ENCODE peak calls at places on chromosomes 5 and 9, in eight cellular contexts. S is cardiac muscle cell, Y is endodermal cell, L is trophoblast cell, U is heart left ventricle, T is tibial nerve, O is kidney, N is A673. J is an unnamed sample. For H3K4me1, the result is how much of the 10 kb centered on the place peaks cover.

GRCh38 chr5:58459860-58460726 is at the start of gene PLK2:
- DNase-seq in Y (peak), L (peak), N (peak), U (peak), T (peak), S (peak), O (peak), J (no peak)

GRCh38 chr9:16794871-16795639 is 75.4 kb downstream of the BNC2 start:
- DNase-seq in S (peak), Y (no peak), U (peak), T (peak), N (no peak), O (no peak), L (peak), J (no peak)

GRCh38 chr5:50593681-50594080 is 72.8 kb upstream of the PARP8 start:
- DNase-seq in O (no peak), U (no peak), S (no peak), L (no peak), N (no peak), Y (no peak), T (no peak), J (no peak)

GRCh38 chr5:94218374-94218773 is 400.0 kb downstream of the KIAA0825 start:
- DNase-seq in Y (no peak), O (no peak), L (peak), S (peak), U (no peak), T (no peak), N (no peak), J (no peak)

GRCh38 chr5:55037046-55037771 is 13.2 kb downstream of the GZMK start:
- DNase-seq in Y (peak), O (no peak), U (no peak), T (no peak), S (no peak), N (no peak), L (no peak), J (no peak)

GRCh38 chr5:126178521-126178920 is 244.7 kb upstream of the GRAMD2B start:
- DNase-seq in N (no peak), T (no peak), L (no peak), Y (no peak), O (no peak), S (peak), U (peak), J (no peak)

GRCh38 chr5:90168399-90168798 is 241.2 kb downstream of the CETN3 start:
- DNase-seq in U (no peak), S (no peak), T (no peak), L (no peak), N (no peak), Y (no peak), O (no peak), J (no peak)

GRCh38 chr5:154631141-154631540 is 124.0 kb upstream of the LARP1 start:
- DNase-seq in Y (no peak), S (no peak), L (no peak), T (no peak), N (no peak), U (no peak), O (no peak), J (no peak)

GRCh38 chr5:157740211-157740610 is 3.3 kb upstream of the LSM11 start:
- DNase-seq in Y (peak), O (no peak), T (no peak), N (no peak), S (peak), L (peak), U (no peak), J (peak)

GRCh38 chr9:98518556-98518955 is 190.2 kb downstream of the GABBR2 start:
- DNase-seq in S (no peak), Y (peak), U (no peak), L (no peak), O (no peak), T (no peak), N (no peak), J (no peak)

GRCh38 chr5:7094626-7095025 is 301.3 kb upstream of the ADCY2 start:
- DNase-seq in Y (peak), N (peak), L (peak), S (no peak), U (no peak), T (no peak), O (no peak), J (peak)

GRCh38 chr5:145101246-145101645 is 733.9 kb downstream of the PRELID2 start:
- DNase-seq in T (no peak), L (peak), U (no peak), O (no peak), S (no peak), Y (no peak), N (peak), J (peak)

GRCh38 chr5:170420809-170421412 is 31.7 kb upstream of the KCNMB1 start:
- DNase-seq in O (no peak), T (peak), Y (peak), N (peak), S (peak), U (peak), L (peak), J (peak)

GRCh38 chr5:139579-140442 is 47.8 kb downstream of the PLEKHG4B start:
- DNase-seq in U (no peak), N (no peak), S (no peak), L (no peak), T (no peak), O (no peak), Y (no peak), J (no peak)

GRCh38 chr5:141135030-141135717 is at the start of gene PCDHB5:
- DNase-seq in O (no peak), N (peak), S (peak), T (peak), Y (peak), L (no peak), U (no peak), J (peak)

GRCh38 chr5:62590396-62590795 is 11.8 kb downstream of the LRRC70 start:
- DNase-seq in L (no peak), O (no peak), N (no peak), U (no peak), T (no peak), S (no peak), Y (no peak), J (no peak)

GRCh38 chr9:88464851-88465250 is 70.1 kb upstream of the NXNL2 start:
- DNase-seq in T (no peak), Y (no peak), S (no peak), U (no peak), N (no peak), O (no peak), L (no peak), J (no peak)

GRCh38 chr5:52657231-52657645 is 130.5 kb upstream of the ITGA1 start:
- DNase-seq in O (no peak), U (no peak), L (peak), N (peak), S (peak), T (no peak), Y (no peak), J (peak)

GRCh38 chr5:108143581-108143980 is 238.3 kb downstream of the FBXL17 start:
- DNase-seq in S (peak), U (no peak), L (peak), Y (no peak), T (no peak), N (no peak), O (no peak), J (no peak)

GRCh38 chr5:170892201-170892600 is 30.4 kb downstream of the RANBP17 start:
- DNase-seq in S (peak), T (no peak), L (no peak), O (no peak), N (no peak), U (no peak), Y (no peak), J (no peak)

GRCh38 chr5:4042311-4042710 is 446.7 kb downstream of the IRX1 start:
- DNase-seq in L (no peak), U (no peak), Y (no peak), N (no peak), T (no peak), O (no peak), S (no peak), J (no peak)

GRCh38 chr5:178086266-178086665 is 27.1 kb upstream of the N4BP3 start:
- DNase-seq in Y (peak), T (no peak), O (no peak), L (peak), N (no peak), S (no peak), U (no peak), J (no peak)

GRCh38 chr5:15354011-15354410 is 146.0 kb upstream of the FBXL7 start:
- DNase-seq in Y (no peak), O (no peak), U (no peak), T (no peak), L (no peak), N (peak), S (peak), J (no peak)

GRCh38 chr9:20355022-20355421 is 267.3 kb downstream of the MLLT3 start:
- DNase-seq in O (no peak), T (no peak), Y (no peak), S (peak), N (no peak), U (no peak), L (peak), J (no peak)

GRCh38 chr9:94139672-94140417 is 55.6 kb downstream of the PTPDC1 start:
- DNase-seq in Y (no peak), S (peak), T (peak), N (peak), O (peak), L (peak), U (peak), J (no peak)

GRCh38 chr5:81303563-81303962 is 2.2 kb downstream of the ZCCHC9 start:
- DNase-seq in Y (no peak), O (no peak), T (no peak), U (no peak), L (peak), S (no peak), N (no peak), J (no peak)

GRCh38 chr9:37564114-37564513 is 12.1 kb downstream of the FBXO10 start:
- DNase-seq in N (no peak), U (no peak), Y (no peak), S (no peak), O (no peak), T (no peak), L (no peak), J (no peak)
- H3K4me1 ChIP-seq in N (under half), U (under half), Y (under half), S (under half), O (under half), T (under half), L (under half), J (half or more)

GRCh38 chr5:143370440-143370839 is 33.0 kb downstream of the NR3C1 start:
- DNase-seq in N (no peak), O (no peak), Y (no peak), T (no peak), S (no peak), L (no peak), U (no peak), J (no peak)
- H3K4me1 ChIP-seq in N (under half), O (under half), Y (under half), T (under half), S (under half), L (under half), U (under half), J (half or more)

GRCh38 chr5:95879661-95880060 is 57.1 kb upstream of the GLRX start:
- DNase-seq in L (no peak), N (no peak), Y (no peak), O (no peak), U (no peak), S (no peak), T (no peak), J (no peak)
- H3K4me1 ChIP-seq in L (under half), N (under half), Y (under half), O (under half), U (under half), S (under half), T (under half), J (under half)

DNA sequence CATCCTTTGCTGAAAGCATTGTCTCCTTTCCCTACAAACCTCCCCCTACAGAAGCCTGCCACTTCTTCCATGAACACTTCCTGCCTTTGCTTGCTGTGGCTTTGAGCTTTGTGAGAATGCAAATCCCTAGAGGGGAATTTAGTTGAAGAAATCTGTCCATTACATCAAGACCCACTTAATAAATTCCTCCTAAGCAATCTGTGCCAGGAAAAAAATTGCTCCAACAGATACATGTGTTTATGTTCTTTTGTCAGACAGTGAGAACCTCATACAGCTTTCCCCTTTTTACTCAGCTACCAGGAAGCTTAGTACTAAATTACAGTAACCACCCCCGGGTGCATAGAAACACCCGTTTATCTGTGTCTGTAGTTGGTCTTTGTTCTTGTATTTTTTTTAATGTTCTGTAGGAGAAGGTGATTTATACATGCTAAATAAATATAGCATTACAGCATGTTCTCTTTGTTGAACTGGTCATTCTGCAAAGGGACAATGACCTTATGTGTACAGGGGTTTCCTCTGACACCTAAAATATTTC is 43.9 kb downstream of the SH3TC2 start:
- DNase-seq in O (no peak), L (no peak), S (peak), T (no peak), N (peak), Y (no peak), U (no peak), J (no peak)
- H3K4me1 ChIP-seq in O (under half), L (under half), S (under half), T (under half), N (under half), Y (under half), U (under half), J (under half)

DNA sequence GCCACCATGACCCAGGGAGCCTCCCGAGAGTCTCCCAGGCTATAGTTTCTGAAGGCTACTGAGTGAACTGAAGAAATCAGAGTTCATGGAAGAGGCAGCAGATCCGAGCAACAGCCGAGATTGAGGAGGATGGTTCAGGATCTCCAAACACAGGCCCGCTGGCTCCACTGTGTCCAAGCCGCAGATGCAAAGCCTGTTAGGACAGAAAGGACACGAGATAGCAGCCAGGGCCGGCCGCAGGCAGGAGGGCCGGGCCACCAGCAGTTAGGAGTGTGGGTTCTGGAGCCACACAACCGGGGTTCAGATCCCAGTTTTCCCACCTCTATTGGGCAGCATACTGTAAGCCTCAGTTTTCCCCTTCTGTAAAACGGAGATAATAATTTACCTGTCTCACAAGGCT is 27.7 kb downstream of the NEK6 start:
- DNase-seq in O (no peak), S (no peak), U (no peak), L (no peak), Y (no peak), T (no peak), N (no peak), J (no peak)
- H3K4me1 ChIP-seq in O (half or more), S (under half), U (under half), L (under half), Y (under half), T (half or more), N (under half), J (half or more)

GRCh38 chr9:114389612-114390368 is 2.0 kb upstream of the AKNA start:
- DNase-seq in S (no peak), L (no peak), O (no peak), T (no peak), U (no peak), Y (peak), N (no peak), J (peak)

GRCh38 chr9:114388764-114389375 is 1.1 kb upstream of the AKNA start:
- DNase-seq in L (no peak), Y (no peak), O (no peak), N (no peak), U (no peak), T (no peak), S (no peak), J (peak)

GRCh38 chr9:114386361-114386885 is 1.4 kb downstream of the AKNA start:
- DNase-seq in S (no peak), N (no peak), O (no peak), Y (no peak), L (peak), U (no peak), T (no peak), J (peak)

GRCh38 chr9:114386886-114387677 is 700 bp downstream of the AKNA start:
- DNase-seq in L (no peak), Y (no peak), N (no peak), S (peak), U (no peak), T (no peak), O (peak), J (peak)

GRCh38 chr9:114387678-114388431 is at the start of gene AKNA:
- DNase-seq in O (peak), S (peak), N (peak), T (peak), L (peak), U (peak), Y (peak), J (peak)
- H3K4me1 ChIP-seq in O (under half), S (under half), N (under half), T (half or more), L (under half), U (under half), Y (under half), J (half or more)